ENCODE peak calls at places on chromosome 14, in seven cellular contexts. P is left ventricle myocardium inferior, B is stomach, W is hepatocyte, S is heart right ventricle, N is IMR-90, M is pancreas. Y is an unnamed sample. For H3K27me3, the result is how much of the 10 kb centered on the place peaks cover.

GRCh38 chr14:83483063-83483462 is 1949.4 kb upstream of the SEL1L start:
- DNase-seq in P (no peak), B (no peak), W (peak), S (no peak), N (peak), M (no peak), Y (no peak)

GRCh38 chr14:53174918-53175317 is 21.8 kb upstream of the DDHD1 start:
- DNase-seq in P (no peak), B (no peak), W (no peak), S (no peak), N (no peak), M (no peak), Y (no peak)

GRCh38 chr14:104705340-104706047 is 16.1 kb downstream of the INF2 start:
- DNase-seq in P (no peak), B (no peak), W (no peak), S (no peak), N (peak), M (no peak), Y (peak)

GRCh38 chr14:101917413-101918124 is 46.8 kb upstream of the DYNC1H1 start:
- DNase-seq in P (no peak), B (no peak), W (no peak), S (no peak), N (no peak), M (no peak), Y (no peak)

GRCh38 chr14:92160619-92161018 is 38.9 kb downstream of the CPSF2 start:
- DNase-seq in P (no peak), B (no peak), W (no peak), S (no peak), N (peak), M (no peak), Y (no peak)

GRCh38 chr14:61498811-61499210 is 177.4 kb downstream of the PRKCH start:
- DNase-seq in P (no peak), B (no peak), W (no peak), S (no peak), N (peak), M (no peak), Y (no peak)

GRCh38 chr14:68932219-68932618 is 46.9 kb downstream of the ACTN1 start:
- DNase-seq in P (no peak), B (no peak), W (no peak), S (no peak), N (peak), M (no peak), Y (no peak)

GRCh38 chr14:61477845-61478438 is 156.6 kb downstream of the PRKCH start:
- DNase-seq in P (peak), B (peak), W (no peak), S (peak), N (peak), M (peak), Y (no peak)

GRCh38 chr14:23877111-23877510 is 76.5 kb upstream of the DHRS4 start:
- DNase-seq in P (no peak), B (no peak), W (no peak), S (no peak), N (no peak), M (no peak), Y (no peak)

GRCh38 chr14:92589213-92589852 is 75.8 kb downstream of the RIN3 start:
- DNase-seq in P (no peak), B (no peak), W (peak), S (no peak), N (peak), M (no peak), Y (no peak)

GRCh38 chr14:66082009-66082408 is 404.2 kb upstream of the CCDC196 start:
- DNase-seq in P (no peak), B (no peak), W (no peak), S (no peak), N (no peak), M (no peak), Y (no peak)

GRCh38 chr14:69547701-69548348 is 26.8 kb downstream of the CCDC177 start:
- DNase-seq in P (no peak), B (no peak), W (peak), S (no peak), N (no peak), M (no peak), Y (peak)

GRCh38 chr14:100105357-100106169 is 40.3 kb downstream of the EVL start:
- DNase-seq in P (no peak), B (no peak), W (no peak), S (no peak), N (no peak), M (no peak), Y (no peak)

GRCh38 chr14:59438148-59438766 is 26.9 kb downstream of the GPR135 start:
- DNase-seq in P (no peak), B (no peak), W (no peak), S (no peak), N (peak), M (no peak), Y (no peak)

GRCh38 chr14:91244501-91244901 is at the start of gene GPR68:
- DNase-seq in P (peak), B (peak), W (peak), S (peak), N (peak), M (peak), Y (no peak)

GRCh38 chr14:38079268-38079667 is 128.4 kb upstream of the SSTR1 start:
- DNase-seq in P (no peak), B (no peak), W (peak), S (no peak), N (peak), M (no peak), Y (no peak)

GRCh38 chr14:70871863-70872677 is 35.2 kb upstream of the PCNX1 start:
- DNase-seq in P (no peak), B (no peak), W (no peak), S (no peak), N (no peak), M (no peak), Y (no peak)

GRCh38 chr14:90518941-90519256 is 122.1 kb downstream of the CALM1 start:
- DNase-seq in P (no peak), B (peak), W (peak), S (no peak), N (peak), M (no peak), Y (peak)

GRCh38 chr14:60102389-60102788 is 10.7 kb downstream of the PCNX4 start:
- DNase-seq in P (no peak), B (no peak), W (no peak), S (no peak), N (peak), M (no peak), Y (no peak)

GRCh38 chr14:95098984-95099599 is 58.2 kb downstream of the DICER1 start:
- DNase-seq in P (peak), B (peak), W (peak), S (peak), N (peak), M (peak), Y (peak)

GRCh38 chr14:105487449-105487985 is 831 bp downstream of the CRIP1 start:
- DNase-seq in P (peak), B (peak), W (no peak), S (peak), N (no peak), M (peak), Y (no peak)

GRCh38 chr14:89801128-89801527 is 153.4 kb downstream of the EFCAB11 start:
- DNase-seq in P (no peak), B (no peak), W (no peak), S (no peak), N (peak), M (no peak), Y (no peak)

GRCh38 chr14:26987734-26988363 is 390.0 kb upstream of the NOVA1 start:
- DNase-seq in P (no peak), B (no peak), W (no peak), S (no peak), N (no peak), M (no peak), Y (no peak)

GRCh38 chr14:94161979-94162378 is 12.1 kb upstream of the PPP4R4 start:
- DNase-seq in P (no peak), B (no peak), W (no peak), S (no peak), N (no peak), M (no peak), Y (no peak)

GRCh38 chr14:70045715-70046535 is 142.8 kb downstream of the SLC8A3 start:
- DNase-seq in P (peak), B (peak), W (peak), S (peak), N (peak), M (peak), Y (peak)

GRCh38 chr14:88929656-88930436 is 105.4 kb downstream of the TTC8 start:
- DNase-seq in P (no peak), B (no peak), W (no peak), S (no peak), N (no peak), M (no peak), Y (peak)

GRCh38 chr14:52692248-52692962 is 3.0 kb downstream of the ERO1A start:
- DNase-seq in P (no peak), B (no peak), W (no peak), S (no peak), N (peak), M (no peak), Y (no peak)

GRCh38 chr14:101834387-101835165 is 73.1 kb downstream of the PPP2R5C start:
- DNase-seq in P (no peak), B (peak), W (no peak), S (no peak), N (peak), M (no peak), Y (no peak)

GRCh38 chr14:69532561-69533335 is 41.9 kb downstream of the CCDC177 start:
- DNase-seq in P (no peak), B (no peak), W (peak), S (no peak), N (no peak), M (no peak), Y (no peak)

GRCh38 chr14:79294506-79294905 is 916.8 kb downstream of the DIO2 start:
- DNase-seq in P (no peak), B (no peak), W (no peak), S (no peak), N (peak), M (no peak), Y (no peak)

GRCh38 chr14:25121342-25122129 is 71.6 kb upstream of the STXBP6 start:
- DNase-seq in P (no peak), B (no peak), W (peak), S (no peak), N (peak), M (no peak), Y (no peak)

GRCh38 chr14:50928002-50928635 is 16.2 kb downstream of the PYGL start:
- DNase-seq in P (no peak), B (no peak), W (no peak), S (no peak), N (peak), M (no peak), Y (no peak)

GRCh38 chr14:106268013-106268727 is 741.8 kb downstream of the TMEM121 start:
- DNase-seq in P (no peak), B (peak), W (no peak), S (no peak), N (no peak), M (no peak), Y (peak)

GRCh38 chr14:65462411-65462810 is 49.9 kb downstream of the FUT8 start:
- DNase-seq in P (no peak), B (no peak), W (no peak), S (no peak), N (peak), M (no peak), Y (no peak)

GRCh38 chr14:23122086-23122485 is 3.0 kb upstream of the CEBPE start:
- DNase-seq in P (no peak), B (no peak), W (no peak), S (no peak), N (no peak), M (no peak), Y (no peak)

GRCh38 chr14:45249847-45250575 is 3.0 kb downstream of the MIS18BP1 start:
- DNase-seq in P (no peak), B (no peak), W (peak), S (no peak), N (peak), M (peak), Y (no peak)

GRCh38 chr14:23435540-23436326 is at the start of gene MYH7:
- DNase-seq in P (peak), B (no peak), W (no peak), S (peak), N (no peak), M (no peak), Y (no peak)

GRCh38 chr14:94367347-94367746 is 21.1 kb downstream of the SERPINA1 start:
- DNase-seq in P (no peak), B (no peak), W (no peak), S (no peak), N (no peak), M (no peak), Y (no peak)

GRCh38 chr14:103142903-103143302 is 19.6 kb downstream of the TNFAIP2 start:
- DNase-seq in P (no peak), B (no peak), W (no peak), S (no peak), N (no peak), M (no peak), Y (no peak)

GRCh38 chr14:103143535-103143934 is 20.3 kb downstream of the TNFAIP2 start:
- DNase-seq in P (no peak), B (no peak), W (no peak), S (no peak), N (peak), M (no peak), Y (no peak)

GRCh38 chr14:103144085-103144484 is 20.8 kb downstream of the TNFAIP2 start:
- DNase-seq in P (no peak), B (no peak), W (peak), S (no peak), N (peak), M (no peak), Y (no peak)

GRCh38 chr14:103149351-103149750 is 26.1 kb downstream of the TNFAIP2 start:
- DNase-seq in P (no peak), B (no peak), W (no peak), S (no peak), N (no peak), M (no peak), Y (no peak)

GRCh38 chr14:103146141-103146709 is 23.0 kb downstream of the TNFAIP2 start:
- DNase-seq in P (no peak), B (no peak), W (no peak), S (no peak), N (no peak), M (no peak), Y (no peak)
- H3K27me3 ChIP-seq in P (under half), B (under half), W (under half), S (under half), N (under half), M (under half), Y (under half)

GRCh38 chr14:73462815-73463214 is 4.5 kb upstream of the NUMB start:
- DNase-seq in P (no peak), B (no peak), W (no peak), S (no peak), N (no peak), M (no peak), Y (no peak)

GRCh38 chr14:73460691-73461127 is 2.4 kb upstream of the NUMB start:
- DNase-seq in P (no peak), B (no peak), W (no peak), S (no peak), N (peak), M (no peak), Y (peak)

GRCh38 chr14:73463411-73463810 is 5.1 kb upstream of the NUMB start:
- DNase-seq in P (no peak), B (peak), W (peak), S (peak), N (peak), M (peak), Y (peak)

GRCh38 chr14:73462078-73462715 is 3.9 kb upstream of the NUMB start:
- DNase-seq in P (peak), B (peak), W (peak), S (peak), N (peak), M (peak), Y (peak)

GRCh38 chr14:73461478-73462077 is 3.2 kb upstream of the NUMB start:
- DNase-seq in P (no peak), B (no peak), W (no peak), S (no peak), N (no peak), M (no peak), Y (no peak)
- H3K4me3 ChIP-seq in P (peak), B (peak), W (no peak), S (no peak), N (peak), M (peak), Y (peak)

GRCh38 chr14:77141592-77142288 is at the start of gene ZDHHC22:
- DNase-seq in P (no peak), B (no peak), W (no peak), S (no peak), N (no peak), M (no peak), Y (no peak)

GRCh38 chr14:77139022-77139421 is 2.6 kb downstream of the ZDHHC22 start:
- DNase-seq in P (no peak), B (no peak), W (no peak), S (no peak), N (no peak), M (no peak), Y (no peak)

GRCh38 chr14:77140937-77141591 is 527 bp downstream of the ZDHHC22 start:
- DNase-seq in P (no peak), B (no peak), W (peak), S (no peak), N (peak), M (no peak), Y (peak)

GRCh38 chr14:77139540-77140342 is 1.9 kb downstream of the ZDHHC22 start:
- DNase-seq in P (no peak), B (no peak), W (peak), S (no peak), N (no peak), M (no peak), Y (peak)

DNA sequence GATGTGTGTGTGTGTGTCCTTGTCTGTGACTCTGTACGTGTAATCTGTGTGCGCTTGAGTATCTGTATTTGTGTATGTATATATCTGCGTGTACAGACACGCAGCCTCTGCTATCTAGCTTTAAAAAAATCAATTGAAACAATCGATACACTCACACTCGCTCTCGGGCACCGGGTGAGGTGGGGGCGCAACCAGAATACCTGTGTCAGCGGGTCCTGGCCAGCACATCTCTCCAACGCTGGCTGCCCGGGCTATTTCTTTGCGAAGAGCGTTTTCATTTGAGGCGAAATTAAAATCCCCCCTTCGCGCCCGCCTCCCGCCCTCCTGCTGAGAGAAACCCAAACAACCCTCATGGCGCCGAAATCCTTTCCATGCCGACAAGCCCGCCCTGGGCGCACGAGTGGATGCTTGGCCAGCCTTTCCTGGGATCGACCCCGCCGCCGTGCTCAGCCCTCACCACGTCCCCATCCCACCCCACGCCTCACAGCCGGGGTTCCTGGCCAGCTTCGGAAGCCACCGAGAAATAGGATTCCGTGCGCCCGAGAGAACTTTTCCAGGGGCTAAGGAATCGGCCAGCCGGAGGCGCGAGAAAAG is 1.2 kb downstream of the ZDHHC22 start:
- DNase-seq in P (no peak), B (no peak), W (no peak), S (no peak), N (no peak), M (no peak), Y (peak)
- H3K27me3 ChIP-seq in P (half or more), B (half or more), W (half or more), S (half or more), N (half or more), M (under half), Y (half or more)

GRCh38 chr14:96204151-96205058 is at the start of gene BDKRB2:
- DNase-seq in P (peak), B (peak), W (peak), S (peak), N (peak), M (peak), Y (peak)
- H3K4me3 ChIP-seq in P (peak), B (peak), W (peak), S (peak), N (peak), M (peak), Y (peak)

GRCh38 chr14:67477926-67478915 is 10.3 kb downstream of the TMEM229B start:
- DNase-seq in P (no peak), B (no peak), W (no peak), S (no peak), N (no peak), M (no peak), Y (no peak)
- H3K27me3 ChIP-seq in P (under half), B (under half), W (under half), S (under half), N (under half), M (under half), Y (under half)